ENCODE peak calls at places on chromosomes 1 and 21, in eight cellular contexts. One of them, this sample, is unnamed. For H3K27me3, the result is how much of the 10 kb centered on the place peaks cover.

GRCh38 chr1:15173863-15174614 is 20.5 kb downstream of the TMEM51 start:
- DNase-seq in A673: no peak
- DNase-seq in MM.1S: peak
- DNase-seq in thoracic aorta: no peak
- DNase-seq in WERI-Rb-1: peak
- DNase-seq in fibroblast of lung: no peak
- DNase-seq in BJ: no peak
- DNase-seq in adrenal gland: no peak
- DNase-seq in this sample: no peak

GRCh38 chr1:201224671-201225400 is 34.2 kb downstream of the IGFN1 start:
- DNase-seq in BJ: no peak
- DNase-seq in A673: peak
- DNase-seq in MM.1S: no peak
- DNase-seq in WERI-Rb-1: peak
- DNase-seq in thoracic aorta: no peak
- DNase-seq in adrenal gland: no peak
- DNase-seq in fibroblast of lung: no peak
- DNase-seq in this sample: no peak

GRCh38 chr1:27542463-27543273 is 52.7 kb upstream of the WASF2 start:
- DNase-seq in fibroblast of lung: peak
- DNase-seq in A673: no peak
- DNase-seq in MM.1S: no peak
- DNase-seq in adrenal gland: peak
- DNase-seq in WERI-Rb-1: no peak
- DNase-seq in BJ: no peak
- DNase-seq in thoracic aorta: no peak
- DNase-seq in this sample: no peak

GRCh38 chr1:15218287-15219279 is 28.4 kb upstream of the FHAD1 start:
- DNase-seq in thoracic aorta: no peak
- DNase-seq in fibroblast of lung: peak
- DNase-seq in MM.1S: no peak
- DNase-seq in adrenal gland: peak
- DNase-seq in A673: no peak
- DNase-seq in BJ: no peak
- DNase-seq in WERI-Rb-1: no peak
- DNase-seq in this sample: no peak

GRCh38 chr1:228280106-228280901 is 72.5 kb downstream of the OBSCN start:
- DNase-seq in A673: no peak
- DNase-seq in WERI-Rb-1: no peak
- DNase-seq in fibroblast of lung: no peak
- DNase-seq in MM.1S: no peak
- DNase-seq in adrenal gland: no peak
- DNase-seq in thoracic aorta: no peak
- DNase-seq in BJ: no peak
- DNase-seq in this sample: no peak

GRCh38 chr1:212218065-212218464 is 67.1 kb upstream of the PPP2R5A start:
- DNase-seq in BJ: no peak
- DNase-seq in fibroblast of lung: no peak
- DNase-seq in WERI-Rb-1: no peak
- DNase-seq in MM.1S: no peak
- DNase-seq in adrenal gland: no peak
- DNase-seq in A673: no peak
- DNase-seq in thoracic aorta: no peak
- DNase-seq in this sample: no peak

GRCh38 chr21:44049182-44049581 is 37.1 kb downstream of the TRAPPC10 start:
- DNase-seq in A673: no peak
- DNase-seq in WERI-Rb-1: no peak
- DNase-seq in MM.1S: no peak
- DNase-seq in adrenal gland: no peak
- DNase-seq in fibroblast of lung: no peak
- DNase-seq in thoracic aorta: no peak
- DNase-seq in BJ: no peak
- DNase-seq in this sample: no peak

GRCh38 chr1:21022279-21023040 is 154.2 kb downstream of the EIF4G3 start:
- DNase-seq in adrenal gland: peak
- DNase-seq in A673: peak
- DNase-seq in WERI-Rb-1: no peak
- DNase-seq in thoracic aorta: peak
- DNase-seq in BJ: peak
- DNase-seq in MM.1S: peak
- DNase-seq in fibroblast of lung: peak
- DNase-seq in this sample: peak

GRCh38 chr1:224615861-224616760 is at the start of gene CNIH3:
- DNase-seq in fibroblast of lung: peak
- DNase-seq in thoracic aorta: no peak
- DNase-seq in MM.1S: no peak
- DNase-seq in WERI-Rb-1: peak
- DNase-seq in A673: peak
- DNase-seq in adrenal gland: no peak
- DNase-seq in BJ: no peak
- DNase-seq in this sample: no peak

GRCh38 chr1:28601696-28602095 is 9.6 kb downstream of the RAB42 start:
- DNase-seq in BJ: peak
- DNase-seq in fibroblast of lung: peak
- DNase-seq in adrenal gland: peak
- DNase-seq in A673: peak
- DNase-seq in thoracic aorta: no peak
- DNase-seq in WERI-Rb-1: no peak
- DNase-seq in MM.1S: peak
- DNase-seq in this sample: peak

GRCh38 chr21:35984654-35985366 is 75.5 kb downstream of the SETD4 start:
- DNase-seq in WERI-Rb-1: no peak
- DNase-seq in thoracic aorta: no peak
- DNase-seq in A673: no peak
- DNase-seq in adrenal gland: no peak
- DNase-seq in BJ: no peak
- DNase-seq in MM.1S: no peak
- DNase-seq in fibroblast of lung: no peak
- DNase-seq in this sample: no peak

GRCh38 chr21:36922861-36923260 is 43.6 kb downstream of the HLCS start:
- DNase-seq in WERI-Rb-1: no peak
- DNase-seq in A673: no peak
- DNase-seq in fibroblast of lung: no peak
- DNase-seq in adrenal gland: no peak
- DNase-seq in MM.1S: no peak
- DNase-seq in thoracic aorta: no peak
- DNase-seq in BJ: no peak
- DNase-seq in this sample: no peak

GRCh38 chr1:227779651-227780050 is 35.8 kb upstream of the PRSS38 start:
- DNase-seq in thoracic aorta: no peak
- DNase-seq in adrenal gland: no peak
- DNase-seq in MM.1S: no peak
- DNase-seq in A673: no peak
- DNase-seq in fibroblast of lung: no peak
- DNase-seq in BJ: no peak
- DNase-seq in WERI-Rb-1: no peak
- DNase-seq in this sample: no peak

GRCh38 chr1:171606402-171606941 is 15.6 kb upstream of the MYOCOS start:
- DNase-seq in MM.1S: no peak
- DNase-seq in adrenal gland: no peak
- DNase-seq in BJ: no peak
- DNase-seq in thoracic aorta: no peak
- DNase-seq in fibroblast of lung: no peak
- DNase-seq in A673: no peak
- DNase-seq in WERI-Rb-1: no peak
- DNase-seq in this sample: no peak

GRCh38 chr1:33821291-33821690 is 42.6 kb upstream of the HMGB4 start:
- DNase-seq in thoracic aorta: no peak
- DNase-seq in WERI-Rb-1: no peak
- DNase-seq in A673: no peak
- DNase-seq in MM.1S: no peak
- DNase-seq in BJ: no peak
- DNase-seq in adrenal gland: no peak
- DNase-seq in fibroblast of lung: no peak
- DNase-seq in this sample: no peak

GRCh38 chr21:44856131-44856530 is 17.4 kb downstream of the PTTG1IP start:
- DNase-seq in fibroblast of lung: no peak
- DNase-seq in WERI-Rb-1: no peak
- DNase-seq in thoracic aorta: no peak
- DNase-seq in MM.1S: peak
- DNase-seq in A673: no peak
- DNase-seq in adrenal gland: no peak
- DNase-seq in BJ: no peak
- DNase-seq in this sample: no peak

GRCh38 chr1:83931658-83932253 is 67.2 kb downstream of the TTLL7 start:
- DNase-seq in A673: peak
- DNase-seq in WERI-Rb-1: peak
- DNase-seq in MM.1S: peak
- DNase-seq in thoracic aorta: no peak
- DNase-seq in adrenal gland: peak
- DNase-seq in fibroblast of lung: peak
- DNase-seq in BJ: no peak
- DNase-seq in this sample: peak

GRCh38 chr1:228198977-228199590 is 8.8 kb upstream of the OBSCN start:
- DNase-seq in BJ: no peak
- DNase-seq in adrenal gland: no peak
- DNase-seq in WERI-Rb-1: no peak
- DNase-seq in A673: no peak
- DNase-seq in fibroblast of lung: no peak
- DNase-seq in MM.1S: no peak
- DNase-seq in thoracic aorta: no peak
- DNase-seq in this sample: no peak

GRCh38 chr1:5917281-5917590 is 75.0 kb downstream of the NPHP4 start:
- DNase-seq in BJ: no peak
- DNase-seq in MM.1S: no peak
- DNase-seq in WERI-Rb-1: peak
- DNase-seq in fibroblast of lung: no peak
- DNase-seq in adrenal gland: no peak
- DNase-seq in A673: no peak
- DNase-seq in thoracic aorta: no peak
- DNase-seq in this sample: no peak

GRCh38 chr21:34800797-34801518 is 132.2 kb downstream of the CLIC6 start:
- DNase-seq in fibroblast of lung: peak
- DNase-seq in MM.1S: no peak
- DNase-seq in A673: no peak
- DNase-seq in adrenal gland: no peak
- DNase-seq in WERI-Rb-1: no peak
- DNase-seq in BJ: no peak
- DNase-seq in thoracic aorta: no peak
- DNase-seq in this sample: no peak

GRCh38 chr1:159800177-159800935 is 1.8 kb upstream of the FCRL6 start:
- DNase-seq in fibroblast of lung: no peak
- DNase-seq in WERI-Rb-1: no peak
- DNase-seq in BJ: no peak
- DNase-seq in thoracic aorta: no peak
- DNase-seq in MM.1S: peak
- DNase-seq in adrenal gland: no peak
- DNase-seq in A673: no peak
- DNase-seq in this sample: peak

GRCh38 chr1:86773331-86774288 is 69.2 kb downstream of the SH3GLB1 start:
- DNase-seq in MM.1S: no peak
- DNase-seq in fibroblast of lung: no peak
- DNase-seq in thoracic aorta: no peak
- DNase-seq in A673: no peak
- DNase-seq in WERI-Rb-1: no peak
- DNase-seq in BJ: no peak
- DNase-seq in adrenal gland: no peak
- DNase-seq in this sample: no peak
- TF ChIP-seq CTCF in MM.1S: no peak
- TF ChIP-seq CTCF in fibroblast of lung: no peak
- TF ChIP-seq CTCF in thoracic aorta: no peak
- TF ChIP-seq CTCF in A673: no peak
- TF ChIP-seq CTCF in WERI-Rb-1: no peak
- TF ChIP-seq CTCF in BJ: no peak
- TF ChIP-seq CTCF in adrenal gland: no peak
- TF ChIP-seq CTCF in this sample: no peak

GRCh38 chr1:10888289-10888688 is 91.8 kb upstream of the CASZ1 start:
- DNase-seq in fibroblast of lung: no peak
- DNase-seq in A673: peak
- DNase-seq in WERI-Rb-1: no peak
- DNase-seq in adrenal gland: no peak
- DNase-seq in thoracic aorta: no peak
- DNase-seq in MM.1S: no peak
- DNase-seq in BJ: no peak
- DNase-seq in this sample: no peak

GRCh38 chr1:10888791-10889627 is 92.6 kb upstream of the CASZ1 start:
- DNase-seq in thoracic aorta: no peak
- DNase-seq in fibroblast of lung: no peak
- DNase-seq in MM.1S: no peak
- DNase-seq in BJ: no peak
- DNase-seq in WERI-Rb-1: no peak
- DNase-seq in A673: no peak
- DNase-seq in adrenal gland: no peak
- DNase-seq in this sample: no peak

GRCh38 chr1:10891081-10891480 is 94.6 kb upstream of the CASZ1 start:
- DNase-seq in WERI-Rb-1: no peak
- DNase-seq in BJ: no peak
- DNase-seq in A673: no peak
- DNase-seq in thoracic aorta: no peak
- DNase-seq in fibroblast of lung: no peak
- DNase-seq in MM.1S: no peak
- DNase-seq in adrenal gland: no peak
- DNase-seq in this sample: no peak

GRCh38 chr1:10890391-10891073 is 94.1 kb upstream of the CASZ1 start:
- DNase-seq in thoracic aorta: no peak
- DNase-seq in BJ: no peak
- DNase-seq in adrenal gland: no peak
- DNase-seq in MM.1S: no peak
- DNase-seq in A673: no peak
- DNase-seq in fibroblast of lung: no peak
- DNase-seq in WERI-Rb-1: no peak
- DNase-seq in this sample: no peak

GRCh38 chr1:10889628-10890353 is 93.3 kb upstream of the CASZ1 start:
- DNase-seq in MM.1S: no peak
- DNase-seq in thoracic aorta: no peak
- DNase-seq in WERI-Rb-1: no peak
- DNase-seq in A673: no peak
- DNase-seq in adrenal gland: no peak
- DNase-seq in BJ: no peak
- DNase-seq in fibroblast of lung: no peak
- DNase-seq in this sample: no peak
- H3K27me3 ChIP-seq in MM.1S: half or more
- H3K27me3 ChIP-seq in thoracic aorta: under half
- H3K27me3 ChIP-seq in WERI-Rb-1: under half
- H3K27me3 ChIP-seq in A673: under half
- H3K27me3 ChIP-seq in adrenal gland: under half
- H3K27me3 ChIP-seq in BJ: under half
- H3K27me3 ChIP-seq in fibroblast of lung: under half
- H3K27me3 ChIP-seq in this sample: under half

DNA sequence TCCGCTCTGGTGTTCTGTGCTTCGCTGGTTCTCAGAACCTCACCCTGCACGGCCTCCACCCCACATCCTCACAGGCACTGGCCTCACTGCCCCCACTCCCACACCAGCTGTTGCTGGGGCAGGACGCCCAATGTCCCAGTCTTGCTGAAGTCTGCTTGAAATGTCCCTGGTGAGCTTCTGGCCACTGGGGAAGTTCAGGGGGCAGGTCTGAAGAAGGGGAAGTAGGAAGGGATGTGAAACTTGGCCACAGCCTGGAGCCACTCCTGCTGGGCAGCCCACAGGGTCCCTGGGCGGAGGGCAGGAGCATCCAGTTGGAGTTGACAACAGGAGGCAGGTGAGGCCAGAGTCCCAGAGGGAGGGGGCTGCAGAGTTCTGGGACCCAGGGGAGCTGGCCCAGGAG is at the start of gene C1QA:
- DNase-seq in BJ: no peak
- DNase-seq in adrenal gland: peak
- DNase-seq in fibroblast of lung: no peak
- DNase-seq in WERI-Rb-1: no peak
- DNase-seq in thoracic aorta: no peak
- DNase-seq in MM.1S: no peak
- DNase-seq in A673: no peak
- DNase-seq in this sample: no peak
- H3K4me3 ChIP-seq in BJ: no peak
- H3K4me3 ChIP-seq in adrenal gland: no peak
- H3K4me3 ChIP-seq in fibroblast of lung: no peak
- H3K4me3 ChIP-seq in WERI-Rb-1: no peak
- H3K4me3 ChIP-seq in thoracic aorta: peak
- H3K4me3 ChIP-seq in MM.1S: no peak
- H3K4me3 ChIP-seq in A673: no peak
- H3K4me3 ChIP-seq in this sample: no peak

GRCh38 chr1:145690587-145691558 is 16.3 kb downstream of the PDZK1 start:
- DNase-seq in A673: peak
- DNase-seq in BJ: peak
- DNase-seq in MM.1S: peak
- DNase-seq in fibroblast of lung: peak
- DNase-seq in adrenal gland: peak
- DNase-seq in thoracic aorta: no peak
- DNase-seq in WERI-Rb-1: no peak
- DNase-seq in this sample: peak
- TF ChIP-seq CTCF in A673: no peak
- TF ChIP-seq CTCF in BJ: no peak
- TF ChIP-seq CTCF in MM.1S: no peak
- TF ChIP-seq CTCF in fibroblast of lung: no peak
- TF ChIP-seq CTCF in adrenal gland: no peak
- TF ChIP-seq CTCF in thoracic aorta: no peak
- TF ChIP-seq CTCF in WERI-Rb-1: no peak
- TF ChIP-seq CTCF in this sample: no peak